ENCODE peak calls at places on chromosomes 7 and 10, in ten cellular contexts. B is ovary, N is suprapubic skin, R is stomach, W is A549, S is SK-N-SH, L is transverse colon, G is sigmoid colon, M is H1, D is K562. Q is an unnamed sample.

GRCh38 chr10:117086545-117086944 is 51.5 kb downstream of the VAX1 start:
- DNase-seq in D (no peak), L (no peak), G (no peak), S (no peak), N (no peak), W (no peak), M (no peak), B (no peak), R (no peak), Q (no peak)

GRCh38 chr7:39651262-39651661 is 27.9 kb downstream of the RALA start:
- DNase-seq in S (no peak), B (no peak), D (no peak), L (no peak), N (no peak), W (no peak), R (no peak), M (no peak), G (no peak), Q (no peak)

GRCh38 chr7:143410523-143411004 is 1.9 kb upstream of the EPHA1 start:
- DNase-seq in R (no peak), L (no peak), S (no peak), M (no peak), W (no peak), B (no peak), D (no peak), N (peak; percentile 73), G (peak; percentile 85), Q (no peak)

GRCh38 chr7:30911561-30911969 is at the start of gene AQP1:
- DNase-seq in N (peak; percentile 82), M (no peak), G (peak; percentile 96), W (no peak), D (no peak), R (no peak), L (peak; percentile 83), S (peak; percentile 67), B (peak; percentile 62), Q (peak; percentile 42)

GRCh38 chr7:127689194-127689772 is 37.3 kb downstream of the SND1 start:
- DNase-seq in N (no peak), G (no peak), B (no peak), L (no peak), S (no peak), M (no peak), D (no peak), W (no peak), R (no peak), Q (no peak)

GRCh38 chr10:17961551-17962422 is 10.1 kb downstream of the SLC39A12 start:
- DNase-seq in M (no peak), B (no peak), N (no peak), G (no peak), D (no peak), L (no peak), W (no peak), S (no peak), R (no peak), Q (no peak)

GRCh38 chr10:128068398-128069285 is 57.6 kb downstream of the MKI67 start:
- DNase-seq in R (no peak), L (peak; percentile 7), S (no peak), M (no peak), B (no peak), D (no peak), G (peak; percentile 64), W (no peak), N (peak; percentile 50), Q (peak; percentile 9)

GRCh38 chr10:20085115-20085514 is 268.9 kb downstream of the PLXDC2 start:
- DNase-seq in D (no peak), N (no peak), B (no peak), M (no peak), S (no peak), L (no peak), G (no peak), W (no peak), R (no peak), Q (no peak)

GRCh38 chr10:126959906-126960685 is 54.9 kb downstream of the DOCK1 start:
- DNase-seq in M (no peak), R (no peak), B (no peak), S (no peak), W (no peak), G (no peak), L (no peak), N (no peak), D (no peak), Q (no peak)

GRCh38 chr10:15585303-15585715 is 134.4 kb downstream of the ITGA8 start:
- DNase-seq in W (peak; percentile 59), R (peak; percentile 31), B (no peak), S (peak; percentile 66), G (no peak), L (peak; percentile 70), D (peak; percentile 71), N (peak; percentile 68), M (peak; percentile 84), Q (peak; percentile 38)

GRCh38 chr10:50862719-50863118 is 22.7 kb downstream of the A1CF start:
- DNase-seq in L (no peak), D (no peak), R (no peak), B (no peak), S (no peak), M (no peak), N (no peak), G (no peak), W (no peak), Q (no peak)

GRCh38 chr7:103031781-103032180 is 42.8 kb downstream of the FBXL13 start:
- DNase-seq in B (no peak), N (no peak), L (no peak), D (no peak), S (no peak), M (no peak), W (no peak), R (no peak), G (no peak), Q (no peak)

GRCh38 chr10:18157909-18158308 is 17.7 kb downstream of the CACNB2 start:
- DNase-seq in G (no peak), M (no peak), L (no peak), B (no peak), N (no peak), D (no peak), R (no peak), W (no peak), S (no peak), Q (no peak)

GRCh38 chr7:26631601-26632000 is 232.8 kb downstream of the SKAP2 start:
- DNase-seq in B (no peak), G (no peak), R (no peak), L (no peak), N (no peak), S (no peak), D (no peak), W (no peak), M (no peak), Q (no peak)

GRCh38 chr10:59433720-59434428 is 71.5 kb upstream of the FAM13C start:
- DNase-seq in W (no peak), B (no peak), R (no peak), G (no peak), L (no peak), N (no peak), M (no peak), S (no peak), D (no peak), Q (no peak)

DNA sequence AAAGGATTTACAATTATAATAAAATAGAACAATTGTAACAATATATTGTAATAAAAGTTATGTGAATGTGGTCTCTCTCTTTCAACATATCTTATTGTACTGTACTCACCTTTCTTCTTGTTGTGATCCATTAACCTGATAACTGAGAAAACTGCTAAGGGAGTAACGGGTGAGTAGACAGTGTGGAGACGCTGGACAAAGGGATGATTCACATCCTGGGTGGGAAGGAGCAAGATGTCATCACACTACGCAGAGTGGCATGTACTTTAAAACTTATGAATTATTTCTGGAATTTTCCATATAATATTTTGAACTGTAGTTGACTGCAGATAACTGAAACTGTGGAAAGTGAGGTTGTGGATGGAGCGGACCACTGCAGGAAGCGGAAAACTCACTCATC is 91.2 kb upstream of the PLPP4 start:
- DNase-seq in B (no peak), D (no peak), G (no peak), W (no peak), S (no peak), R (no peak), N (no peak), M (no peak), L (no peak), Q (no peak)
- TF ChIP-seq EP300 in B (no peak), D (no peak), G (no peak), W (no peak), S (peak; percentile 42), R (no peak), N (no peak), M (no peak), L (no peak), Q (no peak)

DNA sequence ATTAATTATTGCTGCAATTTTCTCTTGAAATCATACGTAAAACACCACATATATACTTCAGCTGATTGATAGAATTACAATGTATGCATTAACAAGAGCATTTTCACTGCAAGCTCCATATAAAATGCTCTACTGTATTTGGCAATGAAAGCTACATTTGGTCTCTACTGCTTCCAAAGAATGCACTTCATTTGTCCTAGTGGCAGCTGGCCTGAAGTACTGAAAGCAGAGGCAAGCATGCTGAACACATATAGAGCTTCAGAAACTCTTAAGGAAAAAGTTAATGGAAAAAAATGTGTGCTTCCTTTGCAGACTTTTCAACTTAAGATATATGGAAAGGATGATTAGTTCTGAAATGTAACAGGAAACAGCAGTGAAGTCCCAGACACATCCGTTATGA is 537.1 kb upstream of the POM121L12 start:
- DNase-seq in L (no peak), S (no peak), D (no peak), W (no peak), N (no peak), R (no peak), B (no peak), G (no peak), M (no peak), Q (no peak)
- TF ChIP-seq EP300 in L (no peak), S (no peak), D (no peak), W (no peak), N (no peak), R (no peak), B (no peak), G (no peak), M (no peak), Q (no peak)

GRCh38 chr7:105972276-105972675 is 9.2 kb downstream of the CDHR3 start:
- DNase-seq in N (no peak), B (no peak), R (no peak), M (no peak), L (no peak), G (no peak), S (no peak), D (no peak), W (no peak), Q (no peak)
- TF ChIP-seq EP300 in N (no peak), B (no peak), R (no peak), M (no peak), L (no peak), G (no peak), S (no peak), D (no peak), W (no peak), Q (no peak)

DNA sequence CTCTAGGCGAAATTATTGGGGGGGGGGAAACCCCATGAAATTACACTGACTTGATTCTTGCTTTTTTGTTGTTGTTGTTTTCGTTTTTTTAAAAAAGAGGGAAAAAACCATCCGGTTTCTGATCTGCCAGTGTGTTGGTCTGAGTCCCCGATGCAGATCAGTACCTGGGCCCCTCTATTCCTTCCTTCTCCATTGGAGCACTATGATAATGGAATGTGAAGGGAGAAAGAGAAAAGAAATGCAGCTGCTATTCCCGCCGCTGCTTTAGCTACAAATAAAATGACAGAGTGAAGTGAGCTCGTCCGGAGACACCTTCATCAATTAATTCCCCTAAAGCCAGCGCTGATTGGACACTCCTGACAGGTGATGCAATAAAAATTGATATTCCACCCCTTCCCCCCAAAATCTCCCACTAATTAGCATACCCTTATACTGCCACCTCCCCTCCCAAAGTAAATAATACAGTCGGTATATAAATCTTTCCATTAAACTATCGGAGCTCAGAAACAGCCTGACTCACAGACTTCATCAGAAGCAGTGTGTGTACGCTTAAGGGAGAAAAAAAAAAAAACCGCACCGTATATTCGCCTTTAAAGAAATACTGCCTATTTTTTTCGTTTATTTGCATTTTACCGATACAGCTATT is 7.4 kb downstream of the SKIDA1 start:
- DNase-seq in G (no peak), M (no peak), W (peak; percentile 42), B (no peak), N (no peak), D (no peak), L (no peak), R (no peak), S (no peak), Q (no peak)
- TF ChIP-seq EP300 in G (no peak), M (no peak), W (no peak), B (no peak), N (no peak), D (no peak), L (no peak), R (no peak), S (no peak), Q (no peak)